ENCODE peak calls at places on chromosomes 7 and 10, in four cellular contexts. One of them, this sample, is unnamed.

GRCh38 chr7:137990251-137990901 is 11.5 kb downstream of the CREB3L2 start:
- DNase-seq in caudate nucleus: no peak
- DNase-seq in stimulated activated CD8-positive, alpha-beta memory T cell treated with anti-CD3 and anti-CD28 coated beads, Interleukin-15, amount 100 ng/mL, for 4 hours: no peak
- DNase-seq in GM12865: no peak
- DNase-seq in this sample: no peak

GRCh38 chr10:27319752-27320561 is 79.4 kb upstream of the ACBD5 start:
- DNase-seq in caudate nucleus: peak
- DNase-seq in GM12865: peak
- DNase-seq in stimulated activated CD8-positive, alpha-beta memory T cell treated with anti-CD3 and anti-CD28 coated beads, Interleukin-15, amount 100 ng/mL, for 4 hours: no peak
- DNase-seq in this sample: no peak

GRCh38 chr7:40380111-40380510 is 245.3 kb downstream of the SUGCT start:
- DNase-seq in GM12865: no peak
- DNase-seq in caudate nucleus: no peak
- DNase-seq in stimulated activated CD8-positive, alpha-beta memory T cell treated with anti-CD3 and anti-CD28 coated beads, Interleukin-15, amount 100 ng/mL, for 4 hours: no peak
- DNase-seq in this sample: no peak

GRCh38 chr10:66218981-66219587 is 706.8 kb upstream of the LRRTM3 start:
- DNase-seq in GM12865: no peak
- DNase-seq in stimulated activated CD8-positive, alpha-beta memory T cell treated with anti-CD3 and anti-CD28 coated beads, Interleukin-15, amount 100 ng/mL, for 4 hours: no peak
- DNase-seq in caudate nucleus: no peak
- DNase-seq in this sample: no peak

GRCh38 chr10:72322280-72323058 is 32.2 kb downstream of the DNAJB12 start:
- DNase-seq in stimulated activated CD8-positive, alpha-beta memory T cell treated with anti-CD3 and anti-CD28 coated beads, Interleukin-15, amount 100 ng/mL, for 4 hours: no peak
- DNase-seq in GM12865: no peak
- DNase-seq in caudate nucleus: no peak
- DNase-seq in this sample: peak

GRCh38 chr7:99489235-99489634 is 10.8 kb downstream of the ZNF394 start:
- DNase-seq in GM12865: no peak
- DNase-seq in stimulated activated CD8-positive, alpha-beta memory T cell treated with anti-CD3 and anti-CD28 coated beads, Interleukin-15, amount 100 ng/mL, for 4 hours: no peak
- DNase-seq in caudate nucleus: no peak
- DNase-seq in this sample: peak

GRCh38 chr7:7183833-7184463 is 1.6 kb downstream of the C1GALT1 start:
- DNase-seq in caudate nucleus: no peak
- DNase-seq in stimulated activated CD8-positive, alpha-beta memory T cell treated with anti-CD3 and anti-CD28 coated beads, Interleukin-15, amount 100 ng/mL, for 4 hours: no peak
- DNase-seq in GM12865: no peak
- DNase-seq in this sample: peak

GRCh38 chr10:47147186-47147585 is 152.8 kb upstream of the GDF10 start:
- DNase-seq in stimulated activated CD8-positive, alpha-beta memory T cell treated with anti-CD3 and anti-CD28 coated beads, Interleukin-15, amount 100 ng/mL, for 4 hours: no peak
- DNase-seq in GM12865: no peak
- DNase-seq in caudate nucleus: no peak
- DNase-seq in this sample: no peak

GRCh38 chr7:48101880-48102448 is 12.9 kb downstream of the UPP1 start:
- DNase-seq in GM12865: no peak
- DNase-seq in caudate nucleus: no peak
- DNase-seq in stimulated activated CD8-positive, alpha-beta memory T cell treated with anti-CD3 and anti-CD28 coated beads, Interleukin-15, amount 100 ng/mL, for 4 hours: no peak
- DNase-seq in this sample: no peak

GRCh38 chr10:121930729-121931085 is 2.9 kb upstream of the ATE1 start:
- DNase-seq in stimulated activated CD8-positive, alpha-beta memory T cell treated with anti-CD3 and anti-CD28 coated beads, Interleukin-15, amount 100 ng/mL, for 4 hours: no peak
- DNase-seq in caudate nucleus: no peak
- DNase-seq in GM12865: no peak
- DNase-seq in this sample: no peak

GRCh38 chr7:124035706-124036105 is 2.8 kb upstream of the TMEM229A start:
- DNase-seq in stimulated activated CD8-positive, alpha-beta memory T cell treated with anti-CD3 and anti-CD28 coated beads, Interleukin-15, amount 100 ng/mL, for 4 hours: no peak
- DNase-seq in GM12865: no peak
- DNase-seq in caudate nucleus: no peak
- DNase-seq in this sample: no peak

GRCh38 chr10:71852335-71852937 is 1.4 kb upstream of the PSAP start:
- DNase-seq in GM12865: peak
- DNase-seq in caudate nucleus: no peak
- DNase-seq in stimulated activated CD8-positive, alpha-beta memory T cell treated with anti-CD3 and anti-CD28 coated beads, Interleukin-15, amount 100 ng/mL, for 4 hours: no peak
- DNase-seq in this sample: no peak

GRCh38 chr10:61000769-61001730 is 57.1 kb upstream of the RHOBTB1 start:
- DNase-seq in caudate nucleus: no peak
- DNase-seq in GM12865: no peak
- DNase-seq in stimulated activated CD8-positive, alpha-beta memory T cell treated with anti-CD3 and anti-CD28 coated beads, Interleukin-15, amount 100 ng/mL, for 4 hours: no peak
- DNase-seq in this sample: no peak

GRCh38 chr7:50266893-50267386 is 37.6 kb upstream of the IKZF1 start:
- DNase-seq in GM12865: peak
- DNase-seq in caudate nucleus: no peak
- DNase-seq in stimulated activated CD8-positive, alpha-beta memory T cell treated with anti-CD3 and anti-CD28 coated beads, Interleukin-15, amount 100 ng/mL, for 4 hours: peak
- DNase-seq in this sample: peak

GRCh38 chr7:38795596-38795995 is 113.4 kb downstream of the VPS41 start:
- DNase-seq in GM12865: no peak
- DNase-seq in stimulated activated CD8-positive, alpha-beta memory T cell treated with anti-CD3 and anti-CD28 coated beads, Interleukin-15, amount 100 ng/mL, for 4 hours: no peak
- DNase-seq in caudate nucleus: no peak
- DNase-seq in this sample: no peak